ENCODE peak calls at places on chromosomes 5 and 9, in nine cellular contexts. One of them, this sample, is unnamed.

GRCh38 chr9:136527721-136528710 is 17.8 kb downstream of the NOTCH1 start:
- DNase-seq in caudate nucleus: no peak
- DNase-seq in sigmoid colon: no peak
- DNase-seq in brain microvascular endothelial cell: no peak
- DNase-seq in coronary artery: no peak
- DNase-seq in trophoblast cell: peak
- DNase-seq in RWPE1: peak
- DNase-seq in A549: peak
- DNase-seq in CD4-positive, alpha-beta T cell: no peak
- DNase-seq in this sample: no peak

GRCh38 chr5:107517185-107517868 is 153.4 kb downstream of the EFNA5 start:
- DNase-seq in brain microvascular endothelial cell: no peak
- DNase-seq in sigmoid colon: no peak
- DNase-seq in CD4-positive, alpha-beta T cell: no peak
- DNase-seq in RWPE1: no peak
- DNase-seq in coronary artery: no peak
- DNase-seq in A549: no peak
- DNase-seq in trophoblast cell: no peak
- DNase-seq in caudate nucleus: no peak
- DNase-seq in this sample: no peak

GRCh38 chr5:120735076-120735475 is 271.0 kb downstream of the PRR16 start:
- DNase-seq in CD4-positive, alpha-beta T cell: no peak
- DNase-seq in coronary artery: no peak
- DNase-seq in brain microvascular endothelial cell: no peak
- DNase-seq in trophoblast cell: peak
- DNase-seq in sigmoid colon: no peak
- DNase-seq in caudate nucleus: no peak
- DNase-seq in A549: no peak
- DNase-seq in RWPE1: no peak
- DNase-seq in this sample: no peak

GRCh38 chr5:76325876-76326491 is 77.1 kb upstream of the IQGAP2 start:
- DNase-seq in caudate nucleus: no peak
- DNase-seq in A549: no peak
- DNase-seq in sigmoid colon: no peak
- DNase-seq in coronary artery: no peak
- DNase-seq in CD4-positive, alpha-beta T cell: peak
- DNase-seq in RWPE1: no peak
- DNase-seq in trophoblast cell: no peak
- DNase-seq in brain microvascular endothelial cell: no peak
- DNase-seq in this sample: no peak

GRCh38 chr9:111983484-111983908 is 86.9 kb downstream of the UGCG start:
- DNase-seq in RWPE1: no peak
- DNase-seq in A549: no peak
- DNase-seq in CD4-positive, alpha-beta T cell: no peak
- DNase-seq in coronary artery: no peak
- DNase-seq in trophoblast cell: no peak
- DNase-seq in sigmoid colon: no peak
- DNase-seq in caudate nucleus: no peak
- DNase-seq in brain microvascular endothelial cell: no peak
- DNase-seq in this sample: no peak

GRCh38 chr5:35229076-35230042 is 928 bp downstream of the PRLR start:
- DNase-seq in A549: peak
- DNase-seq in RWPE1: peak
- DNase-seq in coronary artery: no peak
- DNase-seq in CD4-positive, alpha-beta T cell: no peak
- DNase-seq in brain microvascular endothelial cell: no peak
- DNase-seq in caudate nucleus: no peak
- DNase-seq in trophoblast cell: peak
- DNase-seq in sigmoid colon: no peak
- DNase-seq in this sample: peak

GRCh38 chr5:84603557-84604185 is 219.0 kb upstream of the EDIL3 start:
- DNase-seq in trophoblast cell: no peak
- DNase-seq in RWPE1: no peak
- DNase-seq in sigmoid colon: no peak
- DNase-seq in brain microvascular endothelial cell: peak
- DNase-seq in CD4-positive, alpha-beta T cell: no peak
- DNase-seq in coronary artery: no peak
- DNase-seq in caudate nucleus: no peak
- DNase-seq in A549: no peak
- DNase-seq in this sample: no peak

GRCh38 chr5:109876941-109877669 is 187.4 kb downstream of the MAN2A1 start:
- DNase-seq in RWPE1: peak
- DNase-seq in sigmoid colon: no peak
- DNase-seq in trophoblast cell: no peak
- DNase-seq in brain microvascular endothelial cell: peak
- DNase-seq in A549: no peak
- DNase-seq in coronary artery: no peak
- DNase-seq in CD4-positive, alpha-beta T cell: no peak
- DNase-seq in caudate nucleus: no peak
- DNase-seq in this sample: no peak

GRCh38 chr5:180130291-180130869 is 58.8 kb upstream of the RNF130 start:
- DNase-seq in trophoblast cell: no peak
- DNase-seq in CD4-positive, alpha-beta T cell: no peak
- DNase-seq in caudate nucleus: no peak
- DNase-seq in brain microvascular endothelial cell: no peak
- DNase-seq in RWPE1: no peak
- DNase-seq in sigmoid colon: no peak
- DNase-seq in coronary artery: peak
- DNase-seq in A549: no peak
- DNase-seq in this sample: peak

GRCh38 chr5:178293400-178293799 is 60.8 kb upstream of the PHYKPL start:
- DNase-seq in trophoblast cell: no peak
- DNase-seq in caudate nucleus: no peak
- DNase-seq in coronary artery: peak
- DNase-seq in RWPE1: no peak
- DNase-seq in A549: no peak
- DNase-seq in sigmoid colon: peak
- DNase-seq in CD4-positive, alpha-beta T cell: no peak
- DNase-seq in brain microvascular endothelial cell: no peak
- DNase-seq in this sample: no peak

GRCh38 chr5:132456553-132457361 is 33.8 kb downstream of the IRF1 start:
- DNase-seq in A549: no peak
- DNase-seq in RWPE1: no peak
- DNase-seq in brain microvascular endothelial cell: no peak
- DNase-seq in caudate nucleus: no peak
- DNase-seq in trophoblast cell: peak
- DNase-seq in sigmoid colon: no peak
- DNase-seq in CD4-positive, alpha-beta T cell: peak
- DNase-seq in coronary artery: no peak
- DNase-seq in this sample: no peak

DNA sequence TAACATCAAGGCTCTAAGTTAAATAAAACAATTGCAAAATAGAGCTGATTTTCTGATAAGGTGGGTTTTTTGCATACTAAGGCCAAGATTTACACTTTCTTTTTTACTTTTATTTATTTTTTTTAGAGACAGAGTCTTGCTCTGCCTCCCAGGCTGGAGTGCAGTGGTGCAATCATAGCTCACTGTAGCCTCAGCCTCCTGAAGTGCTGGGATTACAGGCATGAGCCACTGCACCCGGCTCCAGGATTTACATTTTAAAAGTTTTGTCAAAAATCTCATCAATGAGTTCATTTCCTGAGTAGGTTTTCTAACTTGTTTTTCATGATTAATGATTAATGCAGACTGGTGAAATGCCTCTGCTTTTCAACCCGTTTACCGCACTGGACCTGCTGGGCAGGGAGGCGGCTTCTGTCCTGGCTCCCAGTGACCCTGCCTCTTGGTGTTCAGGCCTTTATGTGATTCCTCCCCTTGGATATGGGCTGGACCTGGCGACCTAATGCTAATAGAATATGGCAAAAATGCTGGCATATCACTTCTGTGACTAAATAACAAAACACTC is 72.0 kb upstream of the PTCH1 start:
- DNase-seq in trophoblast cell: no peak
- DNase-seq in brain microvascular endothelial cell: no peak
- DNase-seq in CD4-positive, alpha-beta T cell: no peak
- DNase-seq in coronary artery: no peak
- DNase-seq in caudate nucleus: no peak
- DNase-seq in A549: no peak
- DNase-seq in RWPE1: no peak
- DNase-seq in sigmoid colon: no peak
- DNase-seq in this sample: no peak
- H3K27ac ChIP-seq in trophoblast cell: no peak
- H3K27ac ChIP-seq in brain microvascular endothelial cell: no peak
- H3K27ac ChIP-seq in CD4-positive, alpha-beta T cell: no peak
- H3K27ac ChIP-seq in coronary artery: no peak
- H3K27ac ChIP-seq in caudate nucleus: no peak
- H3K27ac ChIP-seq in A549: no peak
- H3K27ac ChIP-seq in RWPE1: no peak
- H3K27ac ChIP-seq in sigmoid colon: no peak
- H3K27ac ChIP-seq in this sample: no peak

GRCh38 chr5:167982-168660 is 23.2 kb upstream of the LRRC14B start:
- DNase-seq in CD4-positive, alpha-beta T cell: no peak
- DNase-seq in caudate nucleus: no peak
- DNase-seq in trophoblast cell: no peak
- DNase-seq in RWPE1: peak
- DNase-seq in sigmoid colon: peak
- DNase-seq in coronary artery: peak
- DNase-seq in brain microvascular endothelial cell: peak
- DNase-seq in A549: no peak
- DNase-seq in this sample: peak
- H3K27ac ChIP-seq in CD4-positive, alpha-beta T cell: no peak
- H3K27ac ChIP-seq in caudate nucleus: no peak
- H3K27ac ChIP-seq in trophoblast cell: no peak
- H3K27ac ChIP-seq in RWPE1: no peak
- H3K27ac ChIP-seq in sigmoid colon: no peak
- H3K27ac ChIP-seq in coronary artery: no peak
- H3K27ac ChIP-seq in brain microvascular endothelial cell: peak
- H3K27ac ChIP-seq in A549: no peak
- H3K27ac ChIP-seq in this sample: no peak

GRCh38 chr9:130857864-130858730 is 23.0 kb downstream of the ABL1 start:
- DNase-seq in coronary artery: peak
- DNase-seq in RWPE1: no peak
- DNase-seq in A549: no peak
- DNase-seq in CD4-positive, alpha-beta T cell: no peak
- DNase-seq in caudate nucleus: no peak
- DNase-seq in trophoblast cell: peak
- DNase-seq in sigmoid colon: peak
- DNase-seq in brain microvascular endothelial cell: peak
- DNase-seq in this sample: peak

GRCh38 chr9:130856474-130856873 is 21.4 kb downstream of the ABL1 start:
- DNase-seq in caudate nucleus: no peak
- DNase-seq in trophoblast cell: no peak
- DNase-seq in RWPE1: no peak
- DNase-seq in CD4-positive, alpha-beta T cell: no peak
- DNase-seq in coronary artery: no peak
- DNase-seq in sigmoid colon: no peak
- DNase-seq in A549: no peak
- DNase-seq in brain microvascular endothelial cell: no peak
- DNase-seq in this sample: no peak

GRCh38 chr9:130854835-130855234 is 19.8 kb downstream of the ABL1 start:
- DNase-seq in trophoblast cell: no peak
- DNase-seq in coronary artery: peak
- DNase-seq in brain microvascular endothelial cell: no peak
- DNase-seq in A549: no peak
- DNase-seq in RWPE1: no peak
- DNase-seq in caudate nucleus: no peak
- DNase-seq in sigmoid colon: peak
- DNase-seq in CD4-positive, alpha-beta T cell: no peak
- DNase-seq in this sample: no peak

GRCh38 chr9:130852801-130853200 is 17.7 kb downstream of the ABL1 start:
- DNase-seq in caudate nucleus: no peak
- DNase-seq in trophoblast cell: no peak
- DNase-seq in A549: no peak
- DNase-seq in RWPE1: no peak
- DNase-seq in brain microvascular endothelial cell: no peak
- DNase-seq in coronary artery: no peak
- DNase-seq in CD4-positive, alpha-beta T cell: no peak
- DNase-seq in sigmoid colon: peak
- DNase-seq in this sample: no peak

GRCh38 chr9:130854086-130854485 is 19.0 kb downstream of the ABL1 start:
- DNase-seq in sigmoid colon: peak
- DNase-seq in CD4-positive, alpha-beta T cell: no peak
- DNase-seq in coronary artery: no peak
- DNase-seq in caudate nucleus: no peak
- DNase-seq in A549: no peak
- DNase-seq in brain microvascular endothelial cell: no peak
- DNase-seq in trophoblast cell: peak
- DNase-seq in RWPE1: no peak
- DNase-seq in this sample: no peak
- H3K27ac ChIP-seq in sigmoid colon: peak
- H3K27ac ChIP-seq in CD4-positive, alpha-beta T cell: no peak
- H3K27ac ChIP-seq in coronary artery: peak
- H3K27ac ChIP-seq in caudate nucleus: peak
- H3K27ac ChIP-seq in A549: no peak
- H3K27ac ChIP-seq in brain microvascular endothelial cell: peak
- H3K27ac ChIP-seq in trophoblast cell: no peak
- H3K27ac ChIP-seq in RWPE1: no peak
- H3K27ac ChIP-seq in this sample: no peak

GRCh38 chr9:124033348-124033747 is 21.8 kb downstream of the LHX2 start:
- DNase-seq in coronary artery: no peak
- DNase-seq in trophoblast cell: no peak
- DNase-seq in brain microvascular endothelial cell: no peak
- DNase-seq in RWPE1: no peak
- DNase-seq in sigmoid colon: peak
- DNase-seq in A549: no peak
- DNase-seq in caudate nucleus: no peak
- DNase-seq in CD4-positive, alpha-beta T cell: no peak
- DNase-seq in this sample: no peak

GRCh38 chr9:124029617-124030016 is 18.0 kb downstream of the LHX2 start:
- DNase-seq in CD4-positive, alpha-beta T cell: no peak
- DNase-seq in coronary artery: no peak
- DNase-seq in A549: no peak
- DNase-seq in trophoblast cell: no peak
- DNase-seq in sigmoid colon: no peak
- DNase-seq in brain microvascular endothelial cell: no peak
- DNase-seq in caudate nucleus: no peak
- DNase-seq in RWPE1: no peak
- DNase-seq in this sample: no peak

GRCh38 chr9:124032247-124032646 is 20.7 kb downstream of the LHX2 start:
- DNase-seq in caudate nucleus: no peak
- DNase-seq in trophoblast cell: no peak
- DNase-seq in RWPE1: no peak
- DNase-seq in brain microvascular endothelial cell: no peak
- DNase-seq in sigmoid colon: peak
- DNase-seq in CD4-positive, alpha-beta T cell: no peak
- DNase-seq in coronary artery: no peak
- DNase-seq in A549: no peak
- DNase-seq in this sample: no peak

GRCh38 chr9:124033967-124034366 is 22.4 kb downstream of the LHX2 start:
- DNase-seq in sigmoid colon: peak
- DNase-seq in caudate nucleus: no peak
- DNase-seq in brain microvascular endothelial cell: no peak
- DNase-seq in coronary artery: no peak
- DNase-seq in trophoblast cell: no peak
- DNase-seq in A549: no peak
- DNase-seq in CD4-positive, alpha-beta T cell: no peak
- DNase-seq in RWPE1: no peak
- DNase-seq in this sample: no peak

DNA sequence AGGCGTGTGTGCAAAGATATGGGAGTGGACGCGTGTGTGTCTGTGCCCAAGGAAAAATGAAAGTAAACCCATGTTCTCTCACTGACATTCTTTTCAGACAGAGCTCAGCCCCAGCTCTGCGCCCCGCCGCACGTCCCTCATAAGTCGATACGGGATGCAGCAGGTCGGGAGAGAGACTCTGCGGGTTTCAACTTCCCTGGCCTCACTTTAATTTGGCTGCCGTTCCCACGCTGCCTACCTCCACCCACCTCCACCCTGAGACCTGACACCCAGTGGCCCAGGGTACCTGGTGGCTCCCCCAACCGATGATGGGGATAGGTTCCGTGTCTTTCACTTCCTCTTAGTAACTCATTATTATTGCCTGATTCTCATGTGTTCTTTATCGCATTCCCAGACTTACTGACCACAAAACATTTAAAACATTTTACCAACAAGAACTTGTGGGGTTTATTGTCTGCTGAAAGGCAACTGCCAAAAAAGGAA is 19.4 kb downstream of the LHX2 start:
- DNase-seq in sigmoid colon: no peak
- DNase-seq in RWPE1: no peak
- DNase-seq in coronary artery: no peak
- DNase-seq in brain microvascular endothelial cell: no peak
- DNase-seq in A549: no peak
- DNase-seq in CD4-positive, alpha-beta T cell: no peak
- DNase-seq in trophoblast cell: peak
- DNase-seq in caudate nucleus: no peak
- DNase-seq in this sample: no peak
- H3K27ac ChIP-seq in sigmoid colon: no peak
- H3K27ac ChIP-seq in RWPE1: no peak
- H3K27ac ChIP-seq in coronary artery: no peak
- H3K27ac ChIP-seq in brain microvascular endothelial cell: no peak
- H3K27ac ChIP-seq in A549: no peak
- H3K27ac ChIP-seq in CD4-positive, alpha-beta T cell: no peak
- H3K27ac ChIP-seq in trophoblast cell: no peak
- H3K27ac ChIP-seq in caudate nucleus: no peak
- H3K27ac ChIP-seq in this sample: no peak